ENCODE peak calls at places on chromosomes 1 and 21, in five cellular contexts. D is immature natural killer cell; Y is pulmonary artery endothelial cell; G is activated CD4-positive, CD25-positive, alpha-beta regulatory T cell; H is D341Med. Q is an unnamed sample.

GRCh38 chr1:103180660-103181059 is 72.3 kb upstream of the COL11A1 start:
- DNase-seq in D (no peak), Y (no peak), G (no peak), H (no peak), Q (no peak)

GRCh38 chr1:89603651-89604413 is 29.1 kb upstream of the LRRC8C start:
- DNase-seq in D (no peak), Y (no peak), G (no peak), H (no peak), Q (no peak)

GRCh38 chr1:31782766-31783410 is 18.7 kb upstream of the ADGRB2 start:
- DNase-seq in D (no peak), Y (no peak), G (no peak), H (no peak), Q (no peak)

GRCh38 chr1:202834771-202835547 is 24.2 kb downstream of the PCAT6 start:
- DNase-seq in D (no peak), Y (no peak), G (no peak), H (no peak), Q (peak)

GRCh38 chr1:10599194-10599861 is 124.6 kb downstream of the PEX14 start:
- DNase-seq in D (no peak), Y (no peak), G (no peak), H (no peak), Q (no peak)

GRCh38 chr21:45545691-45546531 is 3.7 kb upstream of the SLC19A1 start:
- DNase-seq in D (no peak), Y (no peak), G (no peak), H (peak), Q (no peak)

GRCh38 chr21:37208056-37208705 is 59.0 kb downstream of the VPS26C start:
- DNase-seq in D (peak), Y (no peak), G (no peak), H (no peak), Q (no peak)

GRCh38 chr1:223331301-223331700 is 32.7 kb downstream of the SUSD4 start:
- DNase-seq in D (no peak), Y (no peak), G (no peak), H (no peak), Q (peak)

GRCh38 chr1:72280714-72281113 is 1.6 kb downstream of the NEGR1 start:
- DNase-seq in D (no peak), Y (no peak), G (no peak), H (peak), Q (no peak)

GRCh38 chr1:206430031-206430983 is 40.0 kb upstream of the IKBKE start:
- DNase-seq in D (no peak), Y (peak), G (no peak), H (no peak), Q (no peak)

GRCh38 chr1:108053291-108054023 is 88.5 kb upstream of the VAV3 start:
- DNase-seq in D (no peak), Y (no peak), G (no peak), H (no peak), Q (no peak)

GRCh38 chr1:231885209-231885854 is 258.7 kb downstream of the DISC1 start:
- DNase-seq in D (no peak), Y (no peak), G (no peak), H (no peak), Q (no peak)

GRCh38 chr1:60637651-60638050 is 444.7 kb upstream of the NFIA start:
- DNase-seq in D (no peak), Y (no peak), G (no peak), H (no peak), Q (no peak)

GRCh38 chr1:21520899-21521716 is 11.9 kb downstream of the ALPL start:
- DNase-seq in D (no peak), Y (no peak), G (no peak), H (no peak), Q (no peak)

Q was measured in Jurkat, Clone E6-1.